ENCODE peak calls at places on chromosomes 11 and 22, in five cellular contexts. O, X, I, T and P are unnamed samples.

GRCh38 chr11:11458523-11458922 is 105.5 kb upstream of the CSNK2A3 start:
- DNase-seq in O (no peak), X (no peak), I (no peak), T (no peak), P (no peak)

GRCh38 chr11:111302298-111302697 is 4.0 kb downstream of the POU2AF3 start:
- DNase-seq in O (no peak), X (no peak), I (no peak), T (no peak), P (peak; percentile 51)

GRCh38 chr11:34397120-34397519 is 39.3 kb upstream of the ABTB2 start:
- DNase-seq in O (no peak), X (no peak), I (no peak), T (no peak), P (no peak)

GRCh38 chr11:118484405-118484804 is 42.9 kb upstream of the TTC36 start:
- DNase-seq in O (no peak), X (no peak), I (no peak), T (no peak), P (no peak)

GRCh38 chr11:2521681-2522630 is 77.1 kb downstream of the KCNQ1 start:
- DNase-seq in O (no peak), X (no peak), I (no peak), T (peak; percentile 5), P (peak; percentile 17)

GRCh38 chr11:14972581-14973490 is 685 bp upstream of the CALCA start:
- DNase-seq in O (no peak), X (no peak), I (no peak), T (no peak), P (no peak)

GRCh38 chr22:27573992-27574391 is 227.6 kb downstream of the MN1 start:
- DNase-seq in O (no peak), X (peak; percentile 10), I (no peak), T (no peak), P (no peak)

GRCh38 chr11:60485987-60486386 is 6.6 kb upstream of the MS4A12 start:
- DNase-seq in O (no peak), X (no peak), I (peak; percentile 86), T (no peak), P (peak; percentile 29)

GRCh38 chr11:124174001-124174400 is 9.1 kb upstream of the OR10D3 start:
- DNase-seq in O (no peak), X (peak; percentile 64), I (no peak), T (no peak), P (no peak)

GRCh38 chr11:114060402-114061052 is 1.0 kb downstream of the ZBTB16 start:
- DNase-seq in O (peak; percentile 64), X (no peak), I (no peak), T (peak; percentile 58), P (peak; percentile 45)

GRCh38 chr11:16613401-16614381 is 124.8 kb upstream of the C11orf58 start:
- DNase-seq in O (peak; percentile 87), X (peak; percentile 83), I (no peak), T (peak; percentile 68), P (peak; percentile 87)

GRCh38 chr11:100525635-100526034 is 161.5 kb upstream of the ARHGAP42 start:
- DNase-seq in O (no peak), X (no peak), I (no peak), T (no peak), P (no peak)

GRCh38 chr11:121687961-121688566 is 235.3 kb upstream of the SORL1-AS1 start:
- DNase-seq in O (no peak), X (peak; percentile 70), I (no peak), T (no peak), P (no peak)

GRCh38 chr11:96014234-96014633 is 90.3 kb upstream of the MTMR2 start:
- DNase-seq in O (no peak), X (peak; percentile 61), I (peak; percentile 36), T (no peak), P (no peak)

DNA sequence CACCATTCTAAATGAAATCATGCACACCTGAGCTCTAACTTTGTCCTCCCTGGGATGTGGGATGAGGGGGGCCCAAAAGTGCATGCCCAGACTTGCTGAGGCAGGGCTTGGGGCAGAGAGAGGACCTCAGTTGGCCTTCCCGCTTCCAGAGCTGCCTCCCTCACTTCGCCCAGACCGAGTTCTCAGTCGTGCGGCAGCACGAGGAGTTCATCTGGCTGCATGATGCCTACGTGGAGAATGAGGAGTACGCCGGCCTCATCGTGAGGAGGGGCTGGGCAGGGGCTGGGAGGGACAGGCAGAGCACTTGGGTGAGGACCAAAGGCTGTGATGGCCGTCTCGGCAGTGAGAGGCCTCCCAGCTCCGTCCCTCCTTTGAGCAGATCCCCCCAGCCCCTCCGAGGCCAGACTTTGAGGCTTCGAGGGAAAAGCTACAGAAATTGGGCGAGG is 8.2 kb downstream of the CFL1 start:
- DNase-seq in O (no peak), X (no peak), I (no peak), T (no peak), P (no peak)
- TF ChIP-seq POLR2A in O (no peak), X (no peak), I (peak; percentile 23), T (no peak), P (no peak)

GRCh38 chr22:49301398-49302149 is 526.1 kb downstream of the BRD1 start:
- DNase-seq in O (peak; percentile 13), X (no peak), I (no peak), T (no peak), P (peak; percentile 20)

GRCh38 chr22:49303781-49304461 is 523.8 kb downstream of the BRD1 start:
- DNase-seq in O (peak; percentile 16), X (no peak), I (no peak), T (no peak), P (peak; percentile 21)

GRCh38 chr22:49302150-49302460 is 525.6 kb downstream of the BRD1 start:
- DNase-seq in O (no peak), X (no peak), I (no peak), T (no peak), P (no peak)

GRCh38 chr22:49303061-49303735 is 524.5 kb downstream of the BRD1 start:
- DNase-seq in O (peak; percentile 7), X (no peak), I (no peak), T (no peak), P (peak; percentile 11)

DNA sequence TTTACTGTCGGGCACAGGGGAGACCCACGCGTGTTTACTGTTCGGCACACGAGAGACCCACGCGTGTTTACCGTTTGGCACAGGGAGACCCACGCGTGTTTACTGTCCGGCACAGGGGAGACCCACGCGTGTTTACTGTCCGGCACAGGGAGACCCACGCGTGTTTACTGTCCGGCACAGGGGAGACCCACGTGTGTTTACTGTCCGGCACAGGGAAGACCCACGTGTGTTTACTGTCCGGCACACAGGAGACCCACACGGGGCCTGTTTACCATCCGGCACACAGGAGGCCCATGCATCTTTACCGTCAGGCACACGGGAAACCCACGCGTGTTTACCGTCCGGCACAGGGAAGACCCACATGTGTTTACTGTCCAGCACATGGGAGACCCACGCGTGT is 525.1 kb downstream of the BRD1 start:
- DNase-seq in O (no peak), X (no peak), I (no peak), T (no peak), P (peak; percentile 11)
- H3K9me3 ChIP-seq in O (no peaks in the 10 kb centered on the region), X (peaks cover 67% of the 10 kb centered on the region), I (no peaks in the 10 kb centered on the region), T (no peaks in the 10 kb centered on the region), P (no peaks in the 10 kb centered on the region)

GRCh38 chr22:29799217-29799680 is 32.1 kb downstream of the UQCR10 start:
- DNase-seq in O (peak; percentile 87), X (peak; percentile 94), I (no peak), T (peak; percentile 78), P (peak; percentile 95)
- H3K36me3 ChIP-seq in O (peaks cover 7% of the 10 kb centered on the region), X (peaks cover 41% of the 10 kb centered on the region), I (peaks cover 5% of the 10 kb centered on the region), T (no peaks in the 10 kb centered on the region), P (peaks cover 93% of the 10 kb centered on the region)

GRCh38 chr22:35378547-35379078 is 2.3 kb upstream of the HMOX1 start:
- DNase-seq in O (no peak), X (no peak), I (no peak), T (no peak), P (no peak)

GRCh38 chr22:35379146-35379993 is 1.5 kb upstream of the HMOX1 start:
- DNase-seq in O (no peak), X (no peak), I (no peak), T (no peak), P (no peak)

GRCh38 chr22:35377735-35378134 is 3.2 kb upstream of the HMOX1 start:
- DNase-seq in O (no peak), X (no peak), I (no peak), T (no peak), P (no peak)

GRCh38 chr22:35375031-35375430 is 5.9 kb upstream of the HMOX1 start:
- DNase-seq in O (no peak), X (peak; percentile 62), I (no peak), T (no peak), P (no peak)

GRCh38 chr22:35376728-35377472 is 4.0 kb upstream of the HMOX1 start:
- DNase-seq in O (peak; percentile 87), X (peak; percentile 99), I (peak; percentile 87), T (peak; percentile 97), P (peak; percentile 91)
- TF ChIP-seq POLR2A in O (no peak), X (peak; percentile 39), I (no peak), T (peak; percentile 10), P (no peak)

GRCh38 chr22:48205790-48206189 is 1443.3 kb downstream of the TBC1D22A start:
- DNase-seq in O (no peak), X (no peak), I (no peak), T (no peak), P (no peak)
- H3K9me3 ChIP-seq in O (no peaks in the 10 kb centered on the region), X (peaks cover 32% of the 10 kb centered on the region), I (no peaks in the 10 kb centered on the region), T (no peaks in the 10 kb centered on the region), P (no peaks in the 10 kb centered on the region)

GRCh38 chr11:6617315-6617781 is 1.9 kb downstream of the TPP1 start:
- DNase-seq in O (no peak), X (no peak), I (no peak), T (no peak), P (no peak)

GRCh38 chr11:6615046-6615445 is 3.0 kb upstream of the TAF10 start:
- DNase-seq in O (no peak), X (no peak), I (no peak), T (no peak), P (no peak)

GRCh38 chr11:6615882-6616585 is 3.2 kb downstream of the TPP1 start:
- DNase-seq in O (no peak), X (peak; percentile 63), I (no peak), T (no peak), P (no peak)

GRCh38 chr11:6618117-6619020 is 853 bp downstream of the TPP1 start:
- DNase-seq in O (peak; percentile 65), X (peak; percentile 90), I (no peak), T (peak; percentile 74), P (peak; percentile 49)

DNA sequence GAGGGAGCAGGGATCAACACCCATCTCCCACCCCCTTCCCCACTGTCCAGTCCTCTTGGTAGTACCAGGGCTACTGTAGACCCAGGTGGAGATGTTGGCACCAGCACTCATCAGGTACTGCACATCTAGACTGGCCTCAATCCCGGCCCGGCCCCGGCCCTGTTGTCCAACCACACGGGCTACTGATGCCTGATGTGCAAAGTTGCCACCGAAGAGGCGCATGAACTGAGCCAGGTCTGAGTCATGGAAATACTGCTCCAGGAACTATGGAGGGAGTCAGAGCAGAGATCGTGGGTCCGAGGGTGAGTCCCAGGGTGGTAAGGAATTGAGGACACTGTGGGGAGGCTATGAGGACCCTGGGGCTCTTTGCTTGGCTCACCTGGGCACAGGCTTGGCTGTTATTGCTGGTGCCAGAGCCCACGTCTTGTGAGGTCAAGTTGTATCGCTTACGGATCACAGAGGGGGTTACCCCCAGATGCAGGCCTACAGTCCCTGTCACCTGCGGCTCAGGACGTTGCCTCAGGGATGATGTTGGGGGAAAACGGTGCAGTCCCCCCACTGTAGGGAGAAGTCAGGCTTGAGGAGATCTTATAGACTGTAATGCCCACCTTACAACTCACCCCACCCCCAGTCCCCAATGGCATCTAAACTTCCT is 2.5 kb downstream of the TPP1 start:
- DNase-seq in O (no peak), X (no peak), I (no peak), T (no peak), P (no peak)
- H3K36me3 ChIP-seq in O (peaks cover 7% of the 10 kb centered on the region), X (peaks cover 24% of the 10 kb centered on the region), I (peaks cover 6% of the 10 kb centered on the region), T (no peaks in the 10 kb centered on the region), P (peaks cover 35% of the 10 kb centered on the region)

GRCh38 chr22:46931414-46931813 is 169.0 kb downstream of the TBC1D22A start:
- DNase-seq in O (no peak), X (no peak), I (no peak), T (no peak), P (no peak)
- TF ChIP-seq POLR2A in O (no peak), X (no peak), I (no peak), T (no peak), P (no peak)